ENCODE peak calls at places on chromosome 14, in four cellular contexts. D is A549, P is K562, C is GM12878. B is an unnamed sample.

GRCh38 chr14:100019156-100019882 is 45.9 kb upstream of the EVL start:
- DNase-seq in P (peak; percentile 11), C (no peak), D (peak; percentile 42), B (peak; percentile 84)

GRCh38 chr14:103103461-103104388 is 9.2 kb downstream of the EXOC3L4 start:
- DNase-seq in C (no peak), P (no peak), D (peak; percentile 95), B (peak; percentile 87)

GRCh38 chr14:101494826-101495225 is 66.5 kb upstream of the DIO3 start:
- DNase-seq in D (no peak), P (no peak), C (no peak), B (no peak)

GRCh38 chr14:101561145-101561896 is at the start of gene DIO3:
- DNase-seq in C (no peak), P (no peak), D (no peak), B (no peak)

GRCh38 chr14:50318031-50318626 is 6.0 kb downstream of the DMAC2L start:
- DNase-seq in P (no peak), D (peak; percentile 46), C (no peak), B (peak; percentile 27)

GRCh38 chr14:23185046-23185445 is 1.6 kb upstream of the SLC7A8 start:
- DNase-seq in C (no peak), D (no peak), P (no peak), B (no peak)

GRCh38 chr14:50531595-50532501 is 521 bp downstream of the MAP4K5 start:
- DNase-seq in P (no peak), C (no peak), D (peak; percentile 61), B (no peak)

GRCh38 chr14:100341301-100342031 is 18.3 kb downstream of the SLC25A47 start:
- DNase-seq in D (peak; percentile 60), C (peak; percentile 44), P (no peak), B (no peak)

GRCh38 chr14:78172428-78172827 is 2.3 kb downstream of the NRXN3 start:
- DNase-seq in P (no peak), C (no peak), D (no peak), B (no peak)

GRCh38 chr14:93072659-93073365 is 42.9 kb downstream of the ITPK1 start:
- DNase-seq in D (no peak), P (no peak), C (peak; percentile 48), B (no peak)

GRCh38 chr14:76371066-76371465 is 4.9 kb upstream of the ESRRB start:
- DNase-seq in P (no peak), D (no peak), C (no peak), B (no peak)

GRCh38 chr14:26905219-26905618 is 307.4 kb upstream of the NOVA1 start:
- DNase-seq in C (no peak), P (no peak), D (no peak), B (no peak)

GRCh38 chr14:61150851-61151250 is 130.3 kb downstream of the TMEM30B start:
- DNase-seq in D (no peak), C (no peak), P (no peak), B (no peak)
- TF ChIP-seq POLR2AphosphoS2 in D (no peak), C (no peak), P (no peak), B (no peak)

GRCh38 chr14:69896972-69897371 is 17.8 kb downstream of the SMOC1 start:
- DNase-seq in D (no peak), C (no peak), P (no peak), B (peak; percentile 31)

GRCh38 chr14:69900603-69901002 is 21.4 kb downstream of the SMOC1 start:
- DNase-seq in P (no peak), D (no peak), C (no peak), B (no peak)

GRCh38 chr14:69904246-69904645 is 25.0 kb downstream of the SMOC1 start:
- DNase-seq in D (no peak), C (no peak), P (no peak), B (peak; percentile 39)

GRCh38 chr14:69906201-69906600 is 27.0 kb downstream of the SMOC1 start:
- DNase-seq in C (no peak), D (no peak), P (no peak), B (no peak)

DNA sequence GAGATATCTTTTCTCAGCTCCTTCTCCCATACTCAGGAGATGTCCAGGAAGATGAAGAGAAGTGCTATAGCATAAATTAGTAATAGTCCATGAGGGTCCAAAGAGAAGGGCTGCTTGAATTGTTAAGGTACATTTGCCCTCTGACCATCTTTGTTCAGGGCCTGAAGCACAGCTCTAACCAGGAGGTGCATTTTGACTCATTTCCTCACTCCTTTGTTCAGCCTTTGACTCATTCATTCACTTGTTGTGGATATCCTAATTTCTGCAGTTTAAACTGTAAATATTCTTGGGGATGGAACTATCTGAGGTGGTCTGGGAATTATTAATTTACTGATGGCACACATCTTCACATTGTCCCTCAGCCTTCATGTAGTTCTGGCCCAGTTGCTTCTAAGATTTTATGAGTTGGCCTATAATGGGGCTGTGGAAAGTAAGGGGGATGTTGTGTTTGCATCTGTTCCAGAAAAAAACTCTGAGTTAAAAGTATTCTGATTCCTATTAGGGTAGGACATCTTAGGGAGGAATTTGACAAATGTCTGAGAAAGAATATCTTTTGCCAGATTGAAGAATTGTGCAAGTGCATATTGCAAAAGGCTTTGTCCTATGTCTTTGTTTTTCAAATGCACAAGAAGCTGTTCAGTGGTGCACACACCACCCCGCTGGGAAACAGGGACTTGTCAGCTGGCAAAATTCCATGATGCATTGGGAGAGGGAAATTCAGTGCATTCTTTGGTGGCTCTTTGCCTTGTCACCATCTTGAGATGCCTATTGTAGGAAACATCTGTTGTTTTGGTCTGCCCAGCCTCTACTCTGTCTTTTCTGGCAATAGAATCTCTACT is 22.1 kb downstream of the SMOC1 start:
- DNase-seq in C (no peak), D (no peak), P (no peak), B (no peak)
- TF ChIP-seq POLR2AphosphoS2 in C (no peak), D (no peak), P (no peak), B (no peak)

GRCh38 chr14:52333108-52333507 is 19.0 kb downstream of the PTGER2 start:
- DNase-seq in P (no peak), C (no peak), D (no peak), B (no peak)

GRCh38 chr14:52327374-52328226 is 13.5 kb downstream of the PTGER2 start:
- DNase-seq in D (no peak), P (no peak), C (no peak), B (no peak)

GRCh38 chr14:52332269-52332668 is 18.2 kb downstream of the PTGER2 start:
- DNase-seq in P (no peak), C (no peak), D (no peak), B (no peak)

GRCh38 chr14:52328286-52328685 is 14.2 kb downstream of the PTGER2 start:
- DNase-seq in P (no peak), C (no peak), D (no peak), B (no peak)

DNA sequence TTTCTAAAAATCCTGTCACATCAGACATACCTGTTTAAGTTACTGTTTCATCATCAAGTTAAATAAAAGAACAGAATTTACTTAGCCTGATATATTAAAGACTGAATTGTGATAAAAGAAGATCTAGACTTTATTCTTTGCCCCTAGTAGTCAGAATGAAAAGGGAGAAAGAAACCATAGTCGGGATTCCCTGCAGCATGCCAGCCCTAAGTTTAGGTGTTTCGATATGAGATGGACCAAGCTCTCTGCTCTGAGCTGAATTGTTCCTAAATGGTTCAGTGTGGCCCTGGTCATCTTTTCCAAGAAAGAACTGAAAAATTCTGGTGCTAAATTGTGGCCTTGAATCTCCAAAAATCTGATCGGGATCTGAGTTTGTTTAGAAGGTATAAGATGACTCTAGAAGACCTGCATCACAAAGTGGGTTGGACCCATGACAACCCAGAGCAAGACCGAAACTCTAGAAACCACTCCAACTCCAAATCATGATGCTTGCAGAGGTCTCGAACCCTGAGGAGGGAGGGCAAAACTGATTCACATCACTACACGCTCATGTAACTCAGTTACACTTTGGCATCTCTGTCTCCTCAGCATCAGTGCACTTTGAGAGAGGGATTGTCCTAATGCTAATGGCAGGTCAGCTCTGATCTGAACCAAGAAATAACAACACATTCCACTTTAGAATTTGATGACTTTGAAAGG is 15.7 kb downstream of the PTGER2 start:
- DNase-seq in C (no peak), P (no peak), D (no peak), B (no peak)
- TF ChIP-seq POLR2AphosphoS2 in C (no peak), P (no peak), D (no peak), B (no peak)

GRCh38 chr14:91244501-91244901 is at the start of gene GPR68:
- DNase-seq in D (no peak), C (no peak), P (no peak), B (no peak)
- TF ChIP-seq POLR2AphosphoS2 in D (no peak), C (no peak), P (no peak), B (no peak)

DNA sequence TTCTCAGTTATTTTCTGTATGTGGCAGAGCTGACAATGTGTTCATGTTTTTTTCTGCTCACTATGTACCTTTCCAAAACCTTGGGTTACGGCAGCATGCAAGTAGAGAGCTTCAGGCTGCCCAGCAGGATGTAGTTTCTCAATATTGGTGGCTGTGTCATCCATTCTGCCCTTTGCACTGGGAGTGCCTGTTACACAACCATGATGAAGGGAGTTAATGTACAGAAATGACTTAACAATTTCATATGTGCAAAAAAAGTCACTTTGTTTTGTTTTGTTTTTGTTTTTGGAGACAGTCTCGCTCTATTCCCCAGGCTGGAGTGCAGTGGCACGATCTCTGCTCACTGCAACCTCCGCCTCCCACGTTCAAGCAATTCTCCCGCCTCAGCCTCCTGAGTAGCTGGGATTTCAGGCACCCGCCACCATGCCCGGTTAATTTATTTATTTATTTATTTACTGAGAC is 6.1 kb upstream of the CNIH1 start:
- DNase-seq in D (peak; percentile 72), C (no peak), P (no peak), B (peak; percentile 95)
- TF ChIP-seq POLR2AphosphoS2 in D (no peak), C (no peak), P (no peak), B (no peak)

B was measured in HepG2.